ENCODE peak calls at places on chromosomes 6 and 20, in nine cellular contexts. W is breast epithelium; S is left ventricle myocardium inferior; Y is fibroblast of lung; N is ovary; T is IMR-90; M is CD4-positive, alpha-beta T cell; O is GM23338; I is CD8-positive, alpha-beta T cell. V is an unnamed sample. For H3K27me3, the result is how much of the 10 kb centered on the place peaks cover.

GRCh38 chr6:34393191-34393967 is 910 bp upstream of the NUDT3 start:
- DNase-seq in W (no peak), S (no peak), Y (no peak), N (no peak), T (no peak), M (peak), O (no peak), I (no peak), V (no peak)

GRCh38 chr6:18115356-18115755 is 7.1 kb downstream of the NHLRC1 start:
- DNase-seq in W (no peak), S (no peak), Y (no peak), N (no peak), T (no peak), M (no peak), O (no peak), I (no peak), V (no peak)

GRCh38 chr20:2626853-2627541 is 25.4 kb upstream of the NOP56 start:
- DNase-seq in W (no peak), S (no peak), Y (peak), N (no peak), T (peak), M (no peak), O (peak), I (no peak), V (no peak)

GRCh38 chr20:49446808-49447207 is 35.7 kb downstream of the KCNB1 start:
- DNase-seq in W (peak), S (peak), Y (peak), N (peak), T (no peak), M (no peak), O (peak), I (no peak), V (no peak)

GRCh38 chr6:82249381-82250253 is 2.1 kb upstream of the IBTK start:
- DNase-seq in W (no peak), S (no peak), Y (no peak), N (no peak), T (no peak), M (no peak), O (no peak), I (no peak), V (no peak)

GRCh38 chr6:29722773-29723665 is at the start of gene HLA-F:
- DNase-seq in W (peak), S (peak), Y (peak), N (peak), T (peak), M (peak), O (peak), I (peak), V (no peak)

GRCh38 chr6:166490671-166491500 is 95.6 kb downstream of the RAMACL start:
- DNase-seq in W (no peak), S (peak), Y (peak), N (no peak), T (peak), M (no peak), O (no peak), I (no peak), V (peak)

GRCh38 chr6:35736293-35736894 is 438 bp upstream of the ARMC12 start:
- DNase-seq in W (peak), S (peak), Y (peak), N (peak), T (peak), M (peak), O (peak), I (peak), V (no peak)

GRCh38 chr20:54144847-54145246 is 28.9 kb downstream of the CYP24A1 start:
- DNase-seq in W (no peak), S (no peak), Y (no peak), N (no peak), T (no peak), M (no peak), O (no peak), I (no peak), V (no peak)

GRCh38 chr20:16599257-16599656 is 26.0 kb upstream of the KIF16B start:
- DNase-seq in W (no peak), S (no peak), Y (no peak), N (no peak), T (no peak), M (no peak), O (no peak), I (no peak), V (no peak)

GRCh38 chr6:105072799-105073199 is 107.0 kb downstream of the POPDC3 start:
- DNase-seq in W (no peak), S (no peak), Y (peak), N (no peak), T (peak), M (no peak), O (no peak), I (no peak), V (no peak)

GRCh38 chr6:134347916-134348805 is 30.2 kb upstream of the SGK1 start:
- DNase-seq in W (peak), S (peak), Y (peak), N (peak), T (peak), M (no peak), O (no peak), I (no peak), V (peak)

GRCh38 chr6:16344756-16345155 is 106.4 kb downstream of the GMPR start:
- DNase-seq in W (no peak), S (no peak), Y (peak), N (no peak), T (peak), M (no peak), O (no peak), I (no peak), V (no peak)

GRCh38 chr6:4844108-4844507 is 67.9 kb downstream of the CDYL start:
- DNase-seq in W (no peak), S (no peak), Y (no peak), N (no peak), T (no peak), M (no peak), O (peak), I (no peak), V (no peak)

GRCh38 chr20:10784337-10785183 is 110.8 kb upstream of the JAG1 start:
- DNase-seq in W (no peak), S (no peak), Y (no peak), N (no peak), T (no peak), M (no peak), O (peak), I (no peak), V (no peak)

GRCh38 chr6:112839525-112839961 is 492.4 kb downstream of the RFPL4B start:
- DNase-seq in W (no peak), S (no peak), Y (peak), N (no peak), T (peak), M (no peak), O (no peak), I (no peak), V (peak)

GRCh38 chr20:52191132-52191435 is 495 bp downstream of the ZFP64 start:
- DNase-seq in W (no peak), S (no peak), Y (peak), N (no peak), T (peak), M (no peak), O (peak), I (no peak), V (no peak)

GRCh38 chr6:154139894-154140293 is 100.9 kb downstream of the OPRM1 start:
- DNase-seq in W (no peak), S (no peak), Y (no peak), N (no peak), T (no peak), M (no peak), O (no peak), I (no peak), V (no peak)

GRCh38 chr20:20624914-20625313 is 87.5 kb downstream of the RALGAPA2 start:
- DNase-seq in W (no peak), S (no peak), Y (no peak), N (no peak), T (no peak), M (no peak), O (no peak), I (no peak), V (no peak)

GRCh38 chr20:63183422-63184146 is 32.3 kb downstream of the YTHDF1 start:
- DNase-seq in W (no peak), S (no peak), Y (peak), N (no peak), T (no peak), M (peak), O (peak), I (peak), V (no peak)

GRCh38 chr6:169397684-169398083 is 144.0 kb upstream of the THBS2 start:
- DNase-seq in W (no peak), S (no peak), Y (no peak), N (no peak), T (no peak), M (no peak), O (no peak), I (no peak), V (no peak)

GRCh38 chr6:38625191-38625590 is 14.5 kb downstream of the BTBD9 start:
- DNase-seq in W (no peak), S (no peak), Y (no peak), N (no peak), T (no peak), M (no peak), O (no peak), I (no peak), V (no peak)

GRCh38 chr20:2399390-2399789 is 18.7 kb downstream of the TGM6 start:
- DNase-seq in W (no peak), S (no peak), Y (no peak), N (no peak), T (no peak), M (no peak), O (no peak), I (no peak), V (no peak)

GRCh38 chr6:41257369-41258195 is 28.9 kb downstream of the TREM1 start:
- DNase-seq in W (no peak), S (no peak), Y (peak), N (peak), T (peak), M (no peak), O (no peak), I (no peak), V (no peak)

DNA sequence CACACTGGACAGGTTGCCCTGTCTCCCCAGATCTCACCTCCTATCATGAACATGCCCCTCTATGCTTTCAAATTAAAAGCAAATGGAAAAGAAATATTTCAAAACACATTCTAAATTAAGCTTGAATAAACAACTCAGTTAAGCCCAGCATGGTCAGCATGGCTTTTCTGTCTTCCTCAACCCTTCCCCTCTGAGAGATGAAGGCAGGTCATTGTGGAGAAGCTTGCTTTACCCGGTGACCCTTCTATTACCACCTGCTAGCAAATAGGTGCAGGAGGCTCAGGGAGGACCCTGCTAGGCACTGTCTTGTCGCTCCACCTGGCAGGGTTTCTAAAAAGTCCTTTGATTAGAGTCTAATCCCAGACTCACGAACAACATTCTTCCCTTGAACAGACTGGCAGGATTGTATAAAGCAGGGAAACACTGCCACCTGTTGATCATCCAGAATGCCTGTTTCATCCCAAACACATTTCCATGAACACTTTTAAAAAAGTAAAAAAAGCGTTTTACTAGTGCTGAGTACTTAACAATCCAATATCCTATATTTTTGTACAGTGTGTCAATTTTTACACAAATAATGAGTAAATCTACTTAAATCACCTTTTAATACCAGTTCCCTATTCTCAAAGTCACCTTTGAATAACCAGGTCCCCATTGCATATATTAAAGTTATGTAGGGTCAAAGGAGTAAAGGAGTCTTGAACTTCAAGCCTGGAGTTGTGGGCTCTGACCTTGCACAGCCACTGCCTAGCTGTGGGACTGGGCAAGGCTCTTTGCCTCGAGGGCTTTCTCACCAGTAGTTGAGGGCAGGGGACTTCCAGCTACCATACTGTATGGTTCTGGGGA is 75.5 kb downstream of the GPR6 start:
- DNase-seq in W (no peak), S (no peak), Y (peak), N (no peak), T (peak), M (no peak), O (peak), I (no peak), V (peak)
- H3K27me3 ChIP-seq in W (under half), S (under half), Y (under half), N (under half), T (under half), M (under half), O (under half), I (under half), V (under half)

GRCh38 chr6:6966127-6966526 is 141.6 kb upstream of the RREB1 start:
- DNase-seq in W (no peak), S (no peak), Y (no peak), N (no peak), T (no peak), M (no peak), O (no peak), I (no peak), V (no peak)
- TF ChIP-seq CTCF in W (no peak), S (no peak), Y (no peak), N (no peak), T (no peak), M (no peak), O (no peak), I (no peak), V (no peak)

DNA sequence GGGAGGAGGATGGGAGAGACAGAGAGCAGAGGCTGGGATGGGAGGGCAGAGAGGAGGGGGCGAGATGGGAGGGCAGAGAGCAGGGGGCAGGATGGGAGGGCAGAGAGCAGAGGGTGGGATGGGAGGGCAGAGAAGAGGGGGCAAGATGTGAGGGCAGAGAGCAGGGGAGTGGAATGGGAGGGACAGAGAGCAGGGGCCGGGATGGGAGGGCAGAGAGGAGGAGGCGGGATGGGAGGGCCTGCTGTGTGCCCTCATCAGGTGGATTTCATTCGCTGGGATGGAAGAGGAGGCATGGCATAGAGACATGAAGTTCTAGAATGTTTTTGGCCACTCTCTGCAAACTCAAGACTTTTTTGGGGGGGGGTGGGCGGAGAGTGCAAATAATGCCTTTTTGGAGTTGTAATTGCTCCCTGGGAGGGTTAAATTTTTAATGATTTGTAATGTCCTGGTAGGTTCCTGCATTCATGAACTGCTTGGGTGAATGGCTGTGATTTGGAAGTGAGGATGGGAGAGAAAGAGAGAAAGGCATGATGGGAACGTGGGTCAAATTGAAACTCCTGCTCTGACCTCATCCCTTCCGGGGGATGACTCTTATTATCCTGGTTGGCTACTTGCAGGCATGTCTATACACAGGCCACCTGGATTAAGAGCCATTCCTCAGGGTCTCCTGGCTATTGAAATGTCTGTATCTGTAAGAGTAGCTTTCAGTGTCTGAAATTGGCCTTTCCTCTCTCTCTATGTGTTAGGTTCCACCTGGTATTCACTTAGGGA is 162.4 kb upstream of the AGPAT4 start:
- DNase-seq in W (no peak), S (no peak), Y (no peak), N (no peak), T (no peak), M (no peak), O (no peak), I (no peak), V (no peak)
- H3K27ac ChIP-seq in W (peak), S (peak), Y (no peak), N (no peak), T (no peak), M (no peak), O (no peak), I (no peak), V (peak)

GRCh38 chr20:61696181-61696735 is 369.4 kb downstream of the TAF4 start:
- DNase-seq in W (no peak), S (no peak), Y (no peak), N (no peak), T (no peak), M (no peak), O (no peak), I (no peak), V (no peak)

GRCh38 chr20:61698598-61698960 is 367.1 kb downstream of the TAF4 start:
- DNase-seq in W (no peak), S (no peak), Y (no peak), N (no peak), T (no peak), M (no peak), O (no peak), I (no peak), V (no peak)

GRCh38 chr20:61699184-61700066 is 366.3 kb downstream of the TAF4 start:
- DNase-seq in W (no peak), S (no peak), Y (no peak), N (no peak), T (no peak), M (no peak), O (no peak), I (no peak), V (no peak)

GRCh38 chr20:61695741-61696140 is 369.9 kb downstream of the TAF4 start:
- DNase-seq in W (no peak), S (no peak), Y (no peak), N (no peak), T (no peak), M (no peak), O (no peak), I (no peak), V (no peak)

DNA sequence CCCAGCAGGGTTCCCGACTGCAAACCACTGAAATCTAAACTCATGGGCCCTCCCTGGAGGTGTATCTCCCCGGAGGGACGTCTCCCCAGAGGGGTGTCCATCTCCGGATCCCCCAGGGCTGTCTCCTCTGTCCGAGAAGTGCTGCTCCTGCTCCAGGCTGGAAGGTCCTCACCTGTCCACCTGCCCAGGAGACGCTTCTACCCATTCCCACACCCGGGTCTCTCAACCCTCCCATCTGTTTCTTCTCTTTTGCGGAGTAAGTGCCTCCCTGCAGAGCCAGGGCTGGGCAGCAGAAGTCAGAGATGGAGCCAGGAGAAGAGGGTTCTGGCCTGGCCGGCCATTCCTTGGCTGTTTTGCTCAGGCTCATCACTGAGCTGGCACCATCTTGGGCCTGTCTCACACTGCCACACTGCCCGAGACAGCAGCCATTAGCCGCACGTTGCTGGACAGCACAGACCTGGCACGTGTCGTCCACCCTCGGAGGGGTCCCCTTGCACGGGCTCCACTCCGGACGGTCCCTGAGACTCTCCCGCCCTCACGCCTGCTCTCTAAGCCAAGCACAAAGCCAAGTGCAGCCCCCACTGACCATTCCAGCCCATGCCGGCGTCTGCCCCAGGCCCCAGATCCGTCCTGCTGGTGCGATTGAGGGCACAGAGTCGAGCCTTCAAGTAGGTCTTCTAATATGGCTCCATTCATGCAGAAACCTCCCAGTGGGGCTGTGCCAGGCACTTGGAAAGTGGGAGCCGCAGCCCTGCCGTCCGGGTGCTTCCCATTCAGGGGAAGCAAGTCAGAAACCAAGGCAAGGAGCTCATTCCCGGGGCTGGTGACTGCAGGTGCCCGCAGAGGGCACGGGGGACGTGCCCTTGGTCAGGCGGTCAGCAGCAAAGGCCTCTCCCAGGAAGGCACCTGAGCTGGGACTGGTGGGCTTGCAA is 367.7 kb downstream of the TAF4 start:
- DNase-seq in W (no peak), S (no peak), Y (no peak), N (no peak), T (no peak), M (no peak), O (no peak), I (no peak), V (no peak)
- H3K27me3 ChIP-seq in W (under half), S (under half), Y (under half), N (under half), T (under half), M (under half), O (under half), I (under half), V (under half)

GRCh38 chr6:158387578-158387977 is 75.3 kb downstream of the TULP4 start:
- DNase-seq in W (no peak), S (no peak), Y (no peak), N (no peak), T (no peak), M (no peak), O (no peak), I (no peak), V (no peak)

GRCh38 chr6:158388727-158389126 is 76.5 kb downstream of the TULP4 start:
- DNase-seq in W (no peak), S (no peak), Y (no peak), N (no peak), T (no peak), M (no peak), O (no peak), I (no peak), V (no peak)

GRCh38 chr6:158384671-158385110 is 72.4 kb downstream of the TULP4 start:
- DNase-seq in W (no peak), S (no peak), Y (no peak), N (no peak), T (peak), M (no peak), O (no peak), I (no peak), V (no peak)

GRCh38 chr6:158389188-158389919 is 77.1 kb downstream of the TULP4 start:
- DNase-seq in W (no peak), S (no peak), Y (no peak), N (no peak), T (no peak), M (no peak), O (no peak), I (no peak), V (no peak)

GRCh38 chr6:158387036-158387435 is 74.8 kb downstream of the TULP4 start:
- DNase-seq in W (no peak), S (no peak), Y (peak), N (no peak), T (no peak), M (no peak), O (no peak), I (no peak), V (no peak)
- TF ChIP-seq CTCF in W (no peak), S (no peak), Y (no peak), N (no peak), T (peak), M (peak), O (peak), I (peak), V (peak)

DNA sequence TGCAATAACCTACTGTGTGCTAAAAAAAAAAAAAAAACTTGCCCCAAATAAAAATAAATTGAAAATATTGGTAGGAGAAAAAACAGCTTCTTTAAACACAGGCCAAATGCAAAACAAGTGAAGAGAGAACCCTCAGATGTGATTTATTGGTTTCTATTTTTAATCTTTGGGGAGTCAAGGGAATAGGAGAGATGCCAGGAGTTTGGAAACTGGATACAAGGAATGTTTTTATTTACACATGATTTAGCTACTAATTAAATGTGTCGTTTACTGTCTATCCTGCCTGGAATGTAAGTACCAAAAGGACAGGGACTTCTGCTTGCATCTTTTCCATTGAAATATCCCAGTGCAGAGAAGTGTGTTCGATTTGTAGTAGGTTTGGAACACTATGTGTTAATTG is 810.7 kb downstream of the MAFB start:
- DNase-seq in W (no peak), S (no peak), Y (no peak), N (no peak), T (no peak), M (no peak), O (no peak), I (no peak), V (no peak)
- H3K27ac ChIP-seq in W (no peak), S (no peak), Y (no peak), N (no peak), T (no peak), M (no peak), O (no peak), I (no peak), V (no peak)